ENCODE peak calls at places on chromosomes 7 and 10, in nine cellular contexts. One of them, this sample, is unnamed.

GRCh38 chr10:118139321-118139720 is 92.6 kb upstream of the RAB11FIP2 start:
- DNase-seq in T-cell: no peak
- DNase-seq in type B pancreatic cell: no peak
- DNase-seq in stimulated activated CD4-positive, alpha-beta T cell treated with anti-CD3 and anti-CD28 coated beads, Interleukin-2, amount 100 ng/mL, for 48 hours: no peak
- DNase-seq in H4: no peak
- DNase-seq in effector memory CD4-positive, alpha-beta T cell: no peak
- DNase-seq in HuH-7.5: no peak
- DNase-seq in nephron progenitor cell: no peak
- DNase-seq in activated CD8-positive, alpha-beta memory T cell treated with anti-CD3 and anti-CD28 coated beads for 24 hours: no peak
- DNase-seq in this sample: no peak

GRCh38 chr10:43417950-43418768 is 9.2 kb upstream of the HNRNPF start:
- DNase-seq in HuH-7.5: no peak
- DNase-seq in activated CD8-positive, alpha-beta memory T cell treated with anti-CD3 and anti-CD28 coated beads for 24 hours: peak; percentile 75
- DNase-seq in T-cell: peak; percentile 25
- DNase-seq in H4: no peak
- DNase-seq in stimulated activated CD4-positive, alpha-beta T cell treated with anti-CD3 and anti-CD28 coated beads, Interleukin-2, amount 100 ng/mL, for 48 hours: no peak
- DNase-seq in effector memory CD4-positive, alpha-beta T cell: peak; percentile 18
- DNase-seq in type B pancreatic cell: no peak
- DNase-seq in nephron progenitor cell: no peak
- DNase-seq in this sample: peak; percentile 10

GRCh38 chr10:74544106-74544505 is 282.3 kb upstream of the KAT6B start:
- DNase-seq in HuH-7.5: no peak
- DNase-seq in T-cell: no peak
- DNase-seq in type B pancreatic cell: no peak
- DNase-seq in nephron progenitor cell: no peak
- DNase-seq in stimulated activated CD4-positive, alpha-beta T cell treated with anti-CD3 and anti-CD28 coated beads, Interleukin-2, amount 100 ng/mL, for 48 hours: no peak
- DNase-seq in H4: no peak
- DNase-seq in activated CD8-positive, alpha-beta memory T cell treated with anti-CD3 and anti-CD28 coated beads for 24 hours: no peak
- DNase-seq in effector memory CD4-positive, alpha-beta T cell: no peak
- DNase-seq in this sample: no peak

GRCh38 chr7:98616381-98617050 is 569 bp upstream of the NPTX2 start:
- DNase-seq in HuH-7.5: no peak
- DNase-seq in type B pancreatic cell: no peak
- DNase-seq in H4: no peak
- DNase-seq in effector memory CD4-positive, alpha-beta T cell: no peak
- DNase-seq in activated CD8-positive, alpha-beta memory T cell treated with anti-CD3 and anti-CD28 coated beads for 24 hours: no peak
- DNase-seq in stimulated activated CD4-positive, alpha-beta T cell treated with anti-CD3 and anti-CD28 coated beads, Interleukin-2, amount 100 ng/mL, for 48 hours: no peak
- DNase-seq in nephron progenitor cell: peak; percentile 28
- DNase-seq in T-cell: no peak
- DNase-seq in this sample: peak; percentile 61

GRCh38 chr10:34313353-34313752 is 501.7 kb downstream of the PARD3 start:
- DNase-seq in activated CD8-positive, alpha-beta memory T cell treated with anti-CD3 and anti-CD28 coated beads for 24 hours: no peak
- DNase-seq in stimulated activated CD4-positive, alpha-beta T cell treated with anti-CD3 and anti-CD28 coated beads, Interleukin-2, amount 100 ng/mL, for 48 hours: no peak
- DNase-seq in effector memory CD4-positive, alpha-beta T cell: no peak
- DNase-seq in HuH-7.5: no peak
- DNase-seq in H4: no peak
- DNase-seq in nephron progenitor cell: no peak
- DNase-seq in type B pancreatic cell: no peak
- DNase-seq in T-cell: no peak
- DNase-seq in this sample: no peak

GRCh38 chr10:133375357-133376115 is 2.4 kb upstream of the ECHS1 start:
- DNase-seq in stimulated activated CD4-positive, alpha-beta T cell treated with anti-CD3 and anti-CD28 coated beads, Interleukin-2, amount 100 ng/mL, for 48 hours: no peak
- DNase-seq in activated CD8-positive, alpha-beta memory T cell treated with anti-CD3 and anti-CD28 coated beads for 24 hours: no peak
- DNase-seq in T-cell: no peak
- DNase-seq in HuH-7.5: no peak
- DNase-seq in nephron progenitor cell: no peak
- DNase-seq in H4: no peak
- DNase-seq in effector memory CD4-positive, alpha-beta T cell: no peak
- DNase-seq in type B pancreatic cell: no peak
- DNase-seq in this sample: no peak

GRCh38 chr10:99730026-99730425 is 1.9 kb downstream of the COX15 start:
- DNase-seq in effector memory CD4-positive, alpha-beta T cell: no peak
- DNase-seq in type B pancreatic cell: no peak
- DNase-seq in stimulated activated CD4-positive, alpha-beta T cell treated with anti-CD3 and anti-CD28 coated beads, Interleukin-2, amount 100 ng/mL, for 48 hours: no peak
- DNase-seq in H4: no peak
- DNase-seq in activated CD8-positive, alpha-beta memory T cell treated with anti-CD3 and anti-CD28 coated beads for 24 hours: no peak
- DNase-seq in nephron progenitor cell: no peak
- DNase-seq in T-cell: no peak
- DNase-seq in HuH-7.5: no peak
- DNase-seq in this sample: no peak

GRCh38 chr7:105130048-105130447 is 116.0 kb downstream of the KMT2E start:
- DNase-seq in nephron progenitor cell: no peak
- DNase-seq in HuH-7.5: no peak
- DNase-seq in H4: no peak
- DNase-seq in type B pancreatic cell: no peak
- DNase-seq in stimulated activated CD4-positive, alpha-beta T cell treated with anti-CD3 and anti-CD28 coated beads, Interleukin-2, amount 100 ng/mL, for 48 hours: no peak
- DNase-seq in effector memory CD4-positive, alpha-beta T cell: no peak
- DNase-seq in T-cell: no peak
- DNase-seq in activated CD8-positive, alpha-beta memory T cell treated with anti-CD3 and anti-CD28 coated beads for 24 hours: no peak
- DNase-seq in this sample: no peak

GRCh38 chr7:4725014-4725951 is 43.2 kb downstream of the FOXK1 start:
- DNase-seq in nephron progenitor cell: peak; percentile 35
- DNase-seq in HuH-7.5: peak; percentile 75
- DNase-seq in T-cell: peak; percentile 60
- DNase-seq in stimulated activated CD4-positive, alpha-beta T cell treated with anti-CD3 and anti-CD28 coated beads, Interleukin-2, amount 100 ng/mL, for 48 hours: peak; percentile 39
- DNase-seq in type B pancreatic cell: no peak
- DNase-seq in H4: peak; percentile 96
- DNase-seq in effector memory CD4-positive, alpha-beta T cell: no peak
- DNase-seq in activated CD8-positive, alpha-beta memory T cell treated with anti-CD3 and anti-CD28 coated beads for 24 hours: peak; percentile 80
- DNase-seq in this sample: peak; percentile 43

GRCh38 chr10:122336332-122336731 is 38.2 kb upstream of the PLEKHA1 start:
- DNase-seq in T-cell: no peak
- DNase-seq in stimulated activated CD4-positive, alpha-beta T cell treated with anti-CD3 and anti-CD28 coated beads, Interleukin-2, amount 100 ng/mL, for 48 hours: no peak
- DNase-seq in HuH-7.5: no peak
- DNase-seq in effector memory CD4-positive, alpha-beta T cell: no peak
- DNase-seq in type B pancreatic cell: no peak
- DNase-seq in nephron progenitor cell: no peak
- DNase-seq in activated CD8-positive, alpha-beta memory T cell treated with anti-CD3 and anti-CD28 coated beads for 24 hours: no peak
- DNase-seq in H4: peak; percentile 38
- DNase-seq in this sample: no peak

GRCh38 chr7:50497068-50497642 is 47.0 kb upstream of the FIGNL1 start:
- DNase-seq in H4: no peak
- DNase-seq in activated CD8-positive, alpha-beta memory T cell treated with anti-CD3 and anti-CD28 coated beads for 24 hours: no peak
- DNase-seq in type B pancreatic cell: no peak
- DNase-seq in nephron progenitor cell: no peak
- DNase-seq in stimulated activated CD4-positive, alpha-beta T cell treated with anti-CD3 and anti-CD28 coated beads, Interleukin-2, amount 100 ng/mL, for 48 hours: no peak
- DNase-seq in effector memory CD4-positive, alpha-beta T cell: no peak
- DNase-seq in T-cell: no peak
- DNase-seq in HuH-7.5: no peak
- DNase-seq in this sample: no peak

GRCh38 chr7:128929201-128929808 is 8.4 kb upstream of the IRF5 start:
- DNase-seq in effector memory CD4-positive, alpha-beta T cell: no peak
- DNase-seq in nephron progenitor cell: no peak
- DNase-seq in type B pancreatic cell: no peak
- DNase-seq in H4: no peak
- DNase-seq in T-cell: no peak
- DNase-seq in activated CD8-positive, alpha-beta memory T cell treated with anti-CD3 and anti-CD28 coated beads for 24 hours: no peak
- DNase-seq in HuH-7.5: no peak
- DNase-seq in stimulated activated CD4-positive, alpha-beta T cell treated with anti-CD3 and anti-CD28 coated beads, Interleukin-2, amount 100 ng/mL, for 48 hours: no peak
- DNase-seq in this sample: no peak

GRCh38 chr10:36717118-36717517 is 408.3 kb upstream of the ANKRD30A start:
- DNase-seq in HuH-7.5: no peak
- DNase-seq in stimulated activated CD4-positive, alpha-beta T cell treated with anti-CD3 and anti-CD28 coated beads, Interleukin-2, amount 100 ng/mL, for 48 hours: no peak
- DNase-seq in effector memory CD4-positive, alpha-beta T cell: no peak
- DNase-seq in H4: no peak
- DNase-seq in nephron progenitor cell: no peak
- DNase-seq in activated CD8-positive, alpha-beta memory T cell treated with anti-CD3 and anti-CD28 coated beads for 24 hours: no peak
- DNase-seq in type B pancreatic cell: no peak
- DNase-seq in T-cell: no peak
- DNase-seq in this sample: no peak

GRCh38 chr7:37786741-37787569 is 61.4 kb upstream of the NME8 start:
- DNase-seq in type B pancreatic cell: no peak
- DNase-seq in HuH-7.5: no peak
- DNase-seq in nephron progenitor cell: no peak
- DNase-seq in H4: no peak
- DNase-seq in activated CD8-positive, alpha-beta memory T cell treated with anti-CD3 and anti-CD28 coated beads for 24 hours: no peak
- DNase-seq in effector memory CD4-positive, alpha-beta T cell: no peak
- DNase-seq in stimulated activated CD4-positive, alpha-beta T cell treated with anti-CD3 and anti-CD28 coated beads, Interleukin-2, amount 100 ng/mL, for 48 hours: no peak
- DNase-seq in T-cell: no peak
- DNase-seq in this sample: no peak

GRCh38 chr7:146772581-146772980 is 656.0 kb downstream of the CNTNAP2 start:
- DNase-seq in T-cell: no peak
- DNase-seq in H4: peak; percentile 27
- DNase-seq in HuH-7.5: peak; percentile 7
- DNase-seq in effector memory CD4-positive, alpha-beta T cell: no peak
- DNase-seq in type B pancreatic cell: no peak
- DNase-seq in stimulated activated CD4-positive, alpha-beta T cell treated with anti-CD3 and anti-CD28 coated beads, Interleukin-2, amount 100 ng/mL, for 48 hours: no peak
- DNase-seq in activated CD8-positive, alpha-beta memory T cell treated with anti-CD3 and anti-CD28 coated beads for 24 hours: no peak
- DNase-seq in nephron progenitor cell: peak; percentile 22
- DNase-seq in this sample: no peak

GRCh38 chr10:72206511-72207229 is 9.1 kb upstream of the ANAPC16 start:
- DNase-seq in nephron progenitor cell: no peak
- DNase-seq in activated CD8-positive, alpha-beta memory T cell treated with anti-CD3 and anti-CD28 coated beads for 24 hours: no peak
- DNase-seq in effector memory CD4-positive, alpha-beta T cell: no peak
- DNase-seq in T-cell: no peak
- DNase-seq in HuH-7.5: no peak
- DNase-seq in H4: no peak
- DNase-seq in type B pancreatic cell: no peak
- DNase-seq in stimulated activated CD4-positive, alpha-beta T cell treated with anti-CD3 and anti-CD28 coated beads, Interleukin-2, amount 100 ng/mL, for 48 hours: no peak
- DNase-seq in this sample: no peak

GRCh38 chr7:93575555-93576397 is 1.3 kb upstream of the CALCR start:
- DNase-seq in activated CD8-positive, alpha-beta memory T cell treated with anti-CD3 and anti-CD28 coated beads for 24 hours: no peak
- DNase-seq in stimulated activated CD4-positive, alpha-beta T cell treated with anti-CD3 and anti-CD28 coated beads, Interleukin-2, amount 100 ng/mL, for 48 hours: no peak
- DNase-seq in effector memory CD4-positive, alpha-beta T cell: no peak
- DNase-seq in H4: peak; percentile 14
- DNase-seq in type B pancreatic cell: no peak
- DNase-seq in nephron progenitor cell: peak; percentile 20
- DNase-seq in T-cell: no peak
- DNase-seq in HuH-7.5: peak; percentile 29
- DNase-seq in this sample: no peak

GRCh38 chr10:69634759-69635425 is 4.8 kb downstream of the FAM241B start:
- DNase-seq in activated CD8-positive, alpha-beta memory T cell treated with anti-CD3 and anti-CD28 coated beads for 24 hours: peak; percentile 42
- DNase-seq in nephron progenitor cell: no peak
- DNase-seq in type B pancreatic cell: peak; percentile 58
- DNase-seq in HuH-7.5: no peak
- DNase-seq in effector memory CD4-positive, alpha-beta T cell: no peak
- DNase-seq in T-cell: no peak
- DNase-seq in H4: no peak
- DNase-seq in stimulated activated CD4-positive, alpha-beta T cell treated with anti-CD3 and anti-CD28 coated beads, Interleukin-2, amount 100 ng/mL, for 48 hours: no peak
- DNase-seq in this sample: no peak

GRCh38 chr10:102645741-102646609 is 1.7 kb downstream of the TRIM8 start:
- DNase-seq in stimulated activated CD4-positive, alpha-beta T cell treated with anti-CD3 and anti-CD28 coated beads, Interleukin-2, amount 100 ng/mL, for 48 hours: peak; percentile 55
- DNase-seq in T-cell: peak; percentile 60
- DNase-seq in H4: peak; percentile 92
- DNase-seq in activated CD8-positive, alpha-beta memory T cell treated with anti-CD3 and anti-CD28 coated beads for 24 hours: peak; percentile 91
- DNase-seq in HuH-7.5: peak; percentile 56
- DNase-seq in nephron progenitor cell: peak; percentile 55
- DNase-seq in type B pancreatic cell: no peak
- DNase-seq in effector memory CD4-positive, alpha-beta T cell: peak; percentile 68
- DNase-seq in this sample: no peak

GRCh38 chr7:3561908-3562307 is 260.9 kb downstream of the SDK1 start:
- DNase-seq in H4: no peak
- DNase-seq in nephron progenitor cell: no peak
- DNase-seq in HuH-7.5: no peak
- DNase-seq in effector memory CD4-positive, alpha-beta T cell: no peak
- DNase-seq in activated CD8-positive, alpha-beta memory T cell treated with anti-CD3 and anti-CD28 coated beads for 24 hours: no peak
- DNase-seq in type B pancreatic cell: no peak
- DNase-seq in stimulated activated CD4-positive, alpha-beta T cell treated with anti-CD3 and anti-CD28 coated beads, Interleukin-2, amount 100 ng/mL, for 48 hours: no peak
- DNase-seq in T-cell: no peak
- DNase-seq in this sample: no peak

GRCh38 chr10:86137561-86137960 is 229.0 kb downstream of the GRID1 start:
- DNase-seq in H4: no peak
- DNase-seq in type B pancreatic cell: no peak
- DNase-seq in activated CD8-positive, alpha-beta memory T cell treated with anti-CD3 and anti-CD28 coated beads for 24 hours: no peak
- DNase-seq in HuH-7.5: no peak
- DNase-seq in effector memory CD4-positive, alpha-beta T cell: no peak
- DNase-seq in nephron progenitor cell: no peak
- DNase-seq in T-cell: no peak
- DNase-seq in stimulated activated CD4-positive, alpha-beta T cell treated with anti-CD3 and anti-CD28 coated beads, Interleukin-2, amount 100 ng/mL, for 48 hours: no peak
- DNase-seq in this sample: no peak

GRCh38 chr10:44619975-44620374 is 235.1 kb upstream of the CXCL12 start:
- DNase-seq in activated CD8-positive, alpha-beta memory T cell treated with anti-CD3 and anti-CD28 coated beads for 24 hours: no peak
- DNase-seq in HuH-7.5: no peak
- DNase-seq in type B pancreatic cell: no peak
- DNase-seq in stimulated activated CD4-positive, alpha-beta T cell treated with anti-CD3 and anti-CD28 coated beads, Interleukin-2, amount 100 ng/mL, for 48 hours: no peak
- DNase-seq in T-cell: no peak
- DNase-seq in H4: no peak
- DNase-seq in nephron progenitor cell: no peak
- DNase-seq in effector memory CD4-positive, alpha-beta T cell: no peak
- DNase-seq in this sample: no peak

GRCh38 chr10:114526497-114527238 is 122.4 kb upstream of the AFAP1L2 start:
- DNase-seq in type B pancreatic cell: peak; percentile 78
- DNase-seq in H4: no peak
- DNase-seq in effector memory CD4-positive, alpha-beta T cell: peak; percentile 82
- DNase-seq in HuH-7.5: peak; percentile 82
- DNase-seq in activated CD8-positive, alpha-beta memory T cell treated with anti-CD3 and anti-CD28 coated beads for 24 hours: peak; percentile 90
- DNase-seq in T-cell: peak; percentile 90
- DNase-seq in stimulated activated CD4-positive, alpha-beta T cell treated with anti-CD3 and anti-CD28 coated beads, Interleukin-2, amount 100 ng/mL, for 48 hours: peak; percentile 78
- DNase-seq in nephron progenitor cell: peak; percentile 73
- DNase-seq in this sample: peak; percentile 75

GRCh38 chr7:98562336-98563182 is 54.5 kb upstream of the NPTX2 start:
- DNase-seq in stimulated activated CD4-positive, alpha-beta T cell treated with anti-CD3 and anti-CD28 coated beads, Interleukin-2, amount 100 ng/mL, for 48 hours: no peak
- DNase-seq in HuH-7.5: no peak
- DNase-seq in activated CD8-positive, alpha-beta memory T cell treated with anti-CD3 and anti-CD28 coated beads for 24 hours: no peak
- DNase-seq in effector memory CD4-positive, alpha-beta T cell: no peak
- DNase-seq in T-cell: no peak
- DNase-seq in H4: peak; percentile 35
- DNase-seq in nephron progenitor cell: no peak
- DNase-seq in type B pancreatic cell: no peak
- DNase-seq in this sample: no peak

GRCh38 chr10:50629495-50630122 is 5.9 kb upstream of the SGMS1 start:
- DNase-seq in HuH-7.5: no peak
- DNase-seq in H4: no peak
- DNase-seq in nephron progenitor cell: no peak
- DNase-seq in activated CD8-positive, alpha-beta memory T cell treated with anti-CD3 and anti-CD28 coated beads for 24 hours: no peak
- DNase-seq in type B pancreatic cell: no peak
- DNase-seq in stimulated activated CD4-positive, alpha-beta T cell treated with anti-CD3 and anti-CD28 coated beads, Interleukin-2, amount 100 ng/mL, for 48 hours: peak; percentile 11
- DNase-seq in effector memory CD4-positive, alpha-beta T cell: no peak
- DNase-seq in T-cell: no peak
- DNase-seq in this sample: no peak

GRCh38 chr7:25854608-25855497 is 297.1 kb upstream of the NFE2L3 start:
- DNase-seq in T-cell: no peak
- DNase-seq in HuH-7.5: peak; percentile 92
- DNase-seq in effector memory CD4-positive, alpha-beta T cell: no peak
- DNase-seq in nephron progenitor cell: peak; percentile 74
- DNase-seq in stimulated activated CD4-positive, alpha-beta T cell treated with anti-CD3 and anti-CD28 coated beads, Interleukin-2, amount 100 ng/mL, for 48 hours: no peak
- DNase-seq in type B pancreatic cell: peak; percentile 75
- DNase-seq in H4: peak; percentile 100
- DNase-seq in activated CD8-positive, alpha-beta memory T cell treated with anti-CD3 and anti-CD28 coated beads for 24 hours: no peak
- DNase-seq in this sample: peak; percentile 97

GRCh38 chr10:29186221-29186620 is 102.6 kb upstream of the LYZL1 start:
- DNase-seq in type B pancreatic cell: no peak
- DNase-seq in activated CD8-positive, alpha-beta memory T cell treated with anti-CD3 and anti-CD28 coated beads for 24 hours: no peak
- DNase-seq in stimulated activated CD4-positive, alpha-beta T cell treated with anti-CD3 and anti-CD28 coated beads, Interleukin-2, amount 100 ng/mL, for 48 hours: no peak
- DNase-seq in nephron progenitor cell: no peak
- DNase-seq in T-cell: no peak
- DNase-seq in effector memory CD4-positive, alpha-beta T cell: no peak
- DNase-seq in H4: no peak
- DNase-seq in HuH-7.5: no peak
- DNase-seq in this sample: no peak

GRCh38 chr10:93821051-93821772 is 63.5 kb downstream of the LGI1 start:
- DNase-seq in T-cell: no peak
- DNase-seq in type B pancreatic cell: no peak
- DNase-seq in HuH-7.5: no peak
- DNase-seq in H4: peak; percentile 27
- DNase-seq in effector memory CD4-positive, alpha-beta T cell: no peak
- DNase-seq in nephron progenitor cell: no peak
- DNase-seq in stimulated activated CD4-positive, alpha-beta T cell treated with anti-CD3 and anti-CD28 coated beads, Interleukin-2, amount 100 ng/mL, for 48 hours: no peak
- DNase-seq in activated CD8-positive, alpha-beta memory T cell treated with anti-CD3 and anti-CD28 coated beads for 24 hours: no peak
- DNase-seq in this sample: peak; percentile 10

This sample was measured in NCI-H2227 treated with DMSO at 0.1 percent for 48 hours.